ENCODE peak calls at places on chromosomes 13 and 19, in eight cellular contexts. K is BJ; Z is fibroblast of the aortic adventitia; W is uterus; I is AG04450; S is HCEC 1CT; G is CD8-positive, alpha-beta memory T cell; R is stimulated activated CD4-positive, alpha-beta T cell treated with anti-CD3 and anti-CD28 coated beads, Interleukin-1b, Interleukin-23, amount 100 ng/mL, for 1 hour. V is an unnamed sample.

GRCh38 chr19:36169084-36169760 is 17.0 kb upstream of the COX7A1 start:
- DNase-seq in G (no peak), R (no peak), K (no peak), S (no peak), I (no peak), Z (no peak), W (peak), V (no peak)

GRCh38 chr13:49561064-49561410 is 24.3 kb downstream of the RCBTB1 start:
- DNase-seq in I (no peak), W (no peak), K (no peak), Z (no peak), S (no peak), G (no peak), R (no peak), V (no peak)

GRCh38 chr13:52969373-52969772 is 59.2 kb upstream of the OLFM4 start:
- DNase-seq in S (no peak), I (no peak), R (no peak), K (no peak), W (no peak), Z (no peak), G (no peak), V (no peak)

GRCh38 chr19:48090281-48090802 is 20.3 kb downstream of the PLA2G4C start:
- DNase-seq in G (no peak), K (peak), R (no peak), S (no peak), I (no peak), Z (no peak), W (no peak), V (no peak)

GRCh38 chr19:326851-327250 is 17.7 kb downstream of the MIER2 start:
- DNase-seq in R (no peak), G (no peak), W (no peak), Z (no peak), I (no peak), S (no peak), K (no peak), V (no peak)

GRCh38 chr13:25037057-25037813 is 58.7 kb upstream of the PABPC3 start:
- DNase-seq in R (no peak), S (peak), K (no peak), G (peak), Z (peak), I (peak), W (no peak), V (peak)

GRCh38 chr19:28426902-28427232 is 786.1 kb downstream of the UQCRFS1 start:
- DNase-seq in K (peak), S (no peak), G (no peak), Z (peak), R (no peak), W (no peak), I (no peak), V (no peak)

GRCh38 chr13:29847501-29847983 is 2.9 kb downstream of the UBL3 start:
- DNase-seq in I (no peak), R (no peak), W (peak), K (no peak), Z (peak), G (peak), S (peak), V (no peak)

GRCh38 chr13:96946709-96947311 is 47.5 kb downstream of the OXGR1 start:
- DNase-seq in R (no peak), Z (no peak), G (no peak), W (no peak), I (no peak), S (no peak), K (no peak), V (no peak)

GRCh38 chr13:94780421-94780820 is 68.1 kb upstream of the SOX21 start:
- DNase-seq in W (no peak), Z (no peak), R (no peak), I (no peak), G (no peak), S (no peak), K (no peak), V (no peak)

GRCh38 chr13:45412274-45413049 is 5.7 kb downstream of the SLC25A30 start:
- DNase-seq in Z (no peak), G (no peak), I (no peak), S (peak), W (no peak), K (no peak), R (no peak), V (no peak)

GRCh38 chr19:7550987-7551761 is 15.7 kb downstream of the PNPLA6 start:
- DNase-seq in W (peak), I (no peak), Z (no peak), K (no peak), S (no peak), R (no peak), G (peak), V (no peak)

GRCh38 chr13:24878340-24878739 is 114.4 kb downstream of the RNF17 start:
- DNase-seq in W (no peak), K (no peak), R (no peak), I (no peak), S (no peak), G (no peak), Z (no peak), V (no peak)

GRCh38 chr19:43751466-43752220 is 3.1 kb downstream of the SMG9 start:
- DNase-seq in K (no peak), G (no peak), I (no peak), R (no peak), S (peak), Z (peak), W (no peak), V (no peak)

GRCh38 chr13:114141261-114141996 is 9.0 kb upstream of the RASA3 start:
- DNase-seq in K (no peak), W (no peak), Z (no peak), G (no peak), R (no peak), I (no peak), S (no peak), V (no peak)

V was measured in AG09319.